ENCODE peak calls at places on chromosomes 1 and 21, in eight cellular contexts. One of them, this sample, is unnamed.

GRCh38 chr1:229068266-229069043 is 202.5 kb upstream of the RAB4A start:
- DNase-seq in A549: no peak
- DNase-seq in WTC11: no peak
- DNase-seq in K562: no peak
- DNase-seq in SK-N-SH: no peak
- DNase-seq in endothelial cell of umbilical vein: peak
- DNase-seq in HepG2: no peak
- DNase-seq in HCT116: no peak
- DNase-seq in this sample: peak

GRCh38 chr21:36985761-36986594 is 19.5 kb upstream of the HLCS start:
- DNase-seq in A549: no peak
- DNase-seq in WTC11: no peak
- DNase-seq in K562: no peak
- DNase-seq in SK-N-SH: no peak
- DNase-seq in endothelial cell of umbilical vein: no peak
- DNase-seq in HepG2: no peak
- DNase-seq in HCT116: no peak
- DNase-seq in this sample: no peak

GRCh38 chr1:106972074-106972473 is 84.4 kb upstream of the PRMT6 start:
- DNase-seq in A549: no peak
- DNase-seq in WTC11: no peak
- DNase-seq in K562: no peak
- DNase-seq in SK-N-SH: no peak
- DNase-seq in endothelial cell of umbilical vein: no peak
- DNase-seq in HepG2: no peak
- DNase-seq in HCT116: no peak
- DNase-seq in this sample: no peak

GRCh38 chr1:75908717-75909152 is 23.5 kb downstream of the ASB17 start:
- DNase-seq in A549: peak
- DNase-seq in WTC11: peak
- DNase-seq in K562: no peak
- DNase-seq in SK-N-SH: peak
- DNase-seq in endothelial cell of umbilical vein: peak
- DNase-seq in HepG2: peak
- DNase-seq in HCT116: peak
- DNase-seq in this sample: peak

GRCh38 chr1:232335261-232335660 is 294.7 kb downstream of the SIPA1L2 start:
- DNase-seq in A549: no peak
- DNase-seq in WTC11: no peak
- DNase-seq in K562: no peak
- DNase-seq in SK-N-SH: no peak
- DNase-seq in endothelial cell of umbilical vein: no peak
- DNase-seq in HepG2: no peak
- DNase-seq in HCT116: no peak
- DNase-seq in this sample: no peak

GRCh38 chr1:97160796-97161195 is 439.2 kb downstream of the PTBP2 start:
- DNase-seq in A549: no peak
- DNase-seq in WTC11: no peak
- DNase-seq in K562: no peak
- DNase-seq in SK-N-SH: no peak
- DNase-seq in endothelial cell of umbilical vein: peak
- DNase-seq in HepG2: no peak
- DNase-seq in HCT116: no peak
- DNase-seq in this sample: no peak

GRCh38 chr1:50968884-50969610 is 998 bp upstream of the CDKN2C start:
- DNase-seq in A549: no peak
- DNase-seq in WTC11: peak
- DNase-seq in K562: peak
- DNase-seq in SK-N-SH: peak
- DNase-seq in endothelial cell of umbilical vein: peak
- DNase-seq in HepG2: no peak
- DNase-seq in HCT116: no peak
- DNase-seq in this sample: peak

GRCh38 chr1:62435231-62436038 is 1.4 kb upstream of the USP1 start:
- DNase-seq in A549: no peak
- DNase-seq in WTC11: no peak
- DNase-seq in K562: no peak
- DNase-seq in SK-N-SH: no peak
- DNase-seq in endothelial cell of umbilical vein: no peak
- DNase-seq in HepG2: no peak
- DNase-seq in HCT116: peak
- DNase-seq in this sample: peak

GRCh38 chr1:204142032-204142974 is 9.5 kb downstream of the ETNK2 start:
- DNase-seq in A549: no peak
- DNase-seq in WTC11: no peak
- DNase-seq in K562: no peak
- DNase-seq in SK-N-SH: no peak
- DNase-seq in endothelial cell of umbilical vein: no peak
- DNase-seq in HepG2: peak
- DNase-seq in HCT116: no peak
- DNase-seq in this sample: no peak

GRCh38 chr1:209101106-209101505 is 482.4 kb upstream of the CAMK1G start:
- DNase-seq in A549: no peak
- DNase-seq in WTC11: no peak
- DNase-seq in K562: no peak
- DNase-seq in SK-N-SH: no peak
- DNase-seq in endothelial cell of umbilical vein: no peak
- DNase-seq in HepG2: no peak
- DNase-seq in HCT116: no peak
- DNase-seq in this sample: no peak

GRCh38 chr1:51961954-51962353 is 28.5 kb downstream of the RAB3B start:
- DNase-seq in A549: no peak
- DNase-seq in WTC11: no peak
- DNase-seq in K562: no peak
- DNase-seq in SK-N-SH: no peak
- DNase-seq in endothelial cell of umbilical vein: no peak
- DNase-seq in HepG2: no peak
- DNase-seq in HCT116: no peak
- DNase-seq in this sample: no peak

GRCh38 chr21:17789085-17789484 is 30.1 kb downstream of the C21orf91 start:
- DNase-seq in A549: no peak
- DNase-seq in WTC11: no peak
- DNase-seq in K562: no peak
- DNase-seq in SK-N-SH: no peak
- DNase-seq in endothelial cell of umbilical vein: no peak
- DNase-seq in HepG2: no peak
- DNase-seq in HCT116: no peak
- DNase-seq in this sample: no peak

GRCh38 chr1:234342749-234343148 is 30.5 kb upstream of the COA6 start:
- DNase-seq in A549: no peak
- DNase-seq in WTC11: no peak
- DNase-seq in K562: no peak
- DNase-seq in SK-N-SH: no peak
- DNase-seq in endothelial cell of umbilical vein: no peak
- DNase-seq in HepG2: no peak
- DNase-seq in HCT116: no peak
- DNase-seq in this sample: no peak

GRCh38 chr1:18814340-18815202 is 44.9 kb downstream of the TAS1R2 start:
- DNase-seq in A549: no peak
- DNase-seq in WTC11: peak
- DNase-seq in K562: no peak
- DNase-seq in SK-N-SH: no peak
- DNase-seq in endothelial cell of umbilical vein: no peak
- DNase-seq in HepG2: no peak
- DNase-seq in HCT116: no peak
- DNase-seq in this sample: no peak

GRCh38 chr1:58432813-58433668 is 113.5 kb downstream of the OMA1 start:
- DNase-seq in A549: no peak
- DNase-seq in WTC11: peak
- DNase-seq in K562: no peak
- DNase-seq in SK-N-SH: peak
- DNase-seq in endothelial cell of umbilical vein: peak
- DNase-seq in HepG2: no peak
- DNase-seq in HCT116: no peak
- DNase-seq in this sample: no peak

GRCh38 chr1:223349241-223349640 is 14.7 kb downstream of the SUSD4 start:
- DNase-seq in A549: no peak
- DNase-seq in WTC11: no peak
- DNase-seq in K562: no peak
- DNase-seq in SK-N-SH: peak
- DNase-seq in endothelial cell of umbilical vein: no peak
- DNase-seq in HepG2: no peak
- DNase-seq in HCT116: no peak
- DNase-seq in this sample: no peak

GRCh38 chr1:204867666-204868339 is 2.9 kb upstream of the NFASC start:
- DNase-seq in A549: no peak
- DNase-seq in WTC11: no peak
- DNase-seq in K562: no peak
- DNase-seq in SK-N-SH: no peak
- DNase-seq in endothelial cell of umbilical vein: no peak
- DNase-seq in HepG2: no peak
- DNase-seq in HCT116: no peak
- DNase-seq in this sample: no peak

GRCh38 chr1:46248122-46248920 is 758 bp downstream of the RAD54L start:
- DNase-seq in A549: peak
- DNase-seq in WTC11: peak
- DNase-seq in K562: peak
- DNase-seq in SK-N-SH: peak
- DNase-seq in endothelial cell of umbilical vein: peak
- DNase-seq in HepG2: peak
- DNase-seq in HCT116: peak
- DNase-seq in this sample: peak

GRCh38 chr1:23699280-23700179 is 7.9 kb downstream of the RPL11 start:
- DNase-seq in A549: no peak
- DNase-seq in WTC11: no peak
- DNase-seq in K562: no peak
- DNase-seq in SK-N-SH: no peak
- DNase-seq in endothelial cell of umbilical vein: no peak
- DNase-seq in HepG2: no peak
- DNase-seq in HCT116: no peak
- DNase-seq in this sample: peak

GRCh38 chr1:150017206-150017750 is 6.8 kb upstream of the OTUD7B start:
- DNase-seq in A549: no peak
- DNase-seq in WTC11: peak
- DNase-seq in K562: no peak
- DNase-seq in SK-N-SH: no peak
- DNase-seq in endothelial cell of umbilical vein: no peak
- DNase-seq in HepG2: no peak
- DNase-seq in HCT116: no peak
- DNase-seq in this sample: no peak

GRCh38 chr1:29324771-29325351 is 88.5 kb downstream of the PTPRU start:
- DNase-seq in A549: no peak
- DNase-seq in WTC11: peak
- DNase-seq in K562: peak
- DNase-seq in SK-N-SH: no peak
- DNase-seq in endothelial cell of umbilical vein: no peak
- DNase-seq in HepG2: no peak
- DNase-seq in HCT116: peak
- DNase-seq in this sample: peak
- TF ChIP-seq MAX in A549: no peak
- TF ChIP-seq MAX in WTC11: no peak
- TF ChIP-seq MAX in K562: no peak
- TF ChIP-seq MAX in SK-N-SH: no peak
- TF ChIP-seq MAX in endothelial cell of umbilical vein: no peak
- TF ChIP-seq MAX in HepG2: no peak
- TF ChIP-seq MAX in HCT116: no peak
- TF ChIP-seq MAX in this sample: no peak

DNA sequence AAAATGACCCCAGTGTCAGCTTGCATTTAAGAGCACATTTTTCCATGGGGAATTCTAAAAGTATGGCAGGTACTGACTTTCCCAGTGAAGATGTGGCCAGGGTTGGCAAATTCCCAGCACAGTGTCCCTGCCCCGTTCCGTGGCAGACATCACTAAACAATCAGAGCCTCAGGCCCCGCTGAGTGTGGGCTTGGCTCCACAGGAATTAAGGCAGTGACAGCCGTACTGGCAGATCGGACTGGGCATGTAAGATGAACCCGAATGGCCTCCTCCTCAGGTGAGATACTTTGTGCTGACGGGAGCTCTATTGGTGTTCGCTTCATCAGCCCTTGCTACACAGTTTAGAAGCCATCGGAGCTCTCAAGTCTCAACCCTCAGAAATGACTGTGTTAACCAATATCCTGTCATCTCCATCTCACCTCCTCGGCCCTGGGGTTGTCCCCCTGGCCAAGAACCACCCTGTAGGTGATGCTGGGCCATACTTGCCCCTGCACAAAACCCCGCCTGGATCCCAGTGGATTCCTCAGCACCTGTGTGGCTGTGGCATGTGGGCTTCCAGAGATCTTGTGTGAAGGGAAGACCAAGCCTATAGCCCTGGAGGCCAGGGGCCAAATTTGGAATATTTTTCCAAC is 29.0 kb upstream of the ABCG1 start:
- DNase-seq in A549: no peak
- DNase-seq in WTC11: no peak
- DNase-seq in K562: no peak
- DNase-seq in SK-N-SH: no peak
- DNase-seq in endothelial cell of umbilical vein: no peak
- DNase-seq in HepG2: no peak
- DNase-seq in HCT116: no peak
- DNase-seq in this sample: no peak
- TF ChIP-seq MAX in A549: no peak
- TF ChIP-seq MAX in WTC11: no peak
- TF ChIP-seq MAX in K562: no peak
- TF ChIP-seq MAX in SK-N-SH: no peak
- TF ChIP-seq MAX in endothelial cell of umbilical vein: no peak
- TF ChIP-seq MAX in HepG2: no peak
- TF ChIP-seq MAX in HCT116: no peak
- TF ChIP-seq MAX in this sample: no peak

DNA sequence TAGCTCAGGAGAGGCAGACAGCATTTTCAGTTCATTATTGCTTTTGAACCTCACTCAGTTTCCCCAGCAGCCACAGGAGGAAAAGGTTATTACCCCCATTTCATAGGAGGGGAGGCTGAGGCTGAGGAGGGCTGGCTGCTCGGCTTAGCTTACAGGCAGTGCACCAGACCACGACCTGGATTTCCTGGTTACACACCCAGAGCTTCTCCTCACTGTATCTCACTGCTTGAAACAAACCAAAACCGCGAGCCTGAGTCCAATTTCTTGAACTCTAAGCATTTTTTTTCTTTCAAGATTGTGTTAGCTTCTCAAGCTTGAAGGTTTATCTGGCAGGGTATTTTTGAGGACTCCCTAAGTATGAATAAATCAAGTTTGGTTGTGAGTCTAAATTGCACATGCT is 188.9 kb upstream of the EDN2 start:
- DNase-seq in A549: no peak
- DNase-seq in WTC11: no peak
- DNase-seq in K562: no peak
- DNase-seq in SK-N-SH: no peak
- DNase-seq in endothelial cell of umbilical vein: no peak
- DNase-seq in HepG2: no peak
- DNase-seq in HCT116: no peak
- DNase-seq in this sample: no peak
- TF ChIP-seq MAX in A549: no peak
- TF ChIP-seq MAX in WTC11: no peak
- TF ChIP-seq MAX in K562: no peak
- TF ChIP-seq MAX in SK-N-SH: no peak
- TF ChIP-seq MAX in endothelial cell of umbilical vein: no peak
- TF ChIP-seq MAX in HepG2: no peak
- TF ChIP-seq MAX in HCT116: no peak
- TF ChIP-seq MAX in this sample: no peak

DNA sequence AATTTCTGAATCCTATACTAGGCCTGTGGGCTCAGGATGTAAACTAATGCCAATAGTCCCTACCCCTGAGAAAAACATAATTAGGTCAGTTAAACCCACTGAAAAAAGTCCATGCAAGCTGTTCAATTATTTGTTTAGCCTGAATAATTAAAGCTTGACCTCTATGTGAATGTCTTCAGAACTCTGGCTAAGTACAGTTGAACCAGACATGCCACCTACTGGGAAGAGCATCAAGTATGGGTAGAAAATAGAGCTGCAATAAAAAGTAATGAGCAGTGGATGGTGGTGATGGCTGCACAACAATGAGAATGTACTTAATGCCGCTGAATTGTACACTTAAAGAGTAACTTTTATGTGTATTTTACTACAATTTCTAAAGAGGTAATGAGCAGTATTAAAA is 23.6 kb upstream of the SLC19A2 start:
- DNase-seq in A549: no peak
- DNase-seq in WTC11: no peak
- DNase-seq in K562: no peak
- DNase-seq in SK-N-SH: no peak
- DNase-seq in endothelial cell of umbilical vein: peak
- DNase-seq in HepG2: peak
- DNase-seq in HCT116: no peak
- DNase-seq in this sample: no peak
- TF ChIP-seq MAX in A549: no peak
- TF ChIP-seq MAX in WTC11: no peak
- TF ChIP-seq MAX in K562: no peak
- TF ChIP-seq MAX in SK-N-SH: no peak
- TF ChIP-seq MAX in endothelial cell of umbilical vein: no peak
- TF ChIP-seq MAX in HepG2: no peak
- TF ChIP-seq MAX in HCT116: no peak
- TF ChIP-seq MAX in this sample: no peak